ENCODE peak calls at places on chromosome 9, in nine cellular contexts. F is lung, B is esophagus muscularis mucosa, T is upper lobe of right lung, Y is MM.1S, L is right cardiac atrium, N is neural progenitor cell, A is colonic mucosa, H is thyroid gland. Q is an unnamed sample.

GRCh38 chr9:75169623-75170022 is 81.3 kb downstream of the OSTF1 start:
- DNase-seq in F (no peak), B (no peak), T (no peak), Y (no peak), L (no peak), N (no peak), A (no peak), H (no peak), Q (no peak)

GRCh38 chr9:65458465-65458864 is 173.5 kb upstream of the FOXD4L5 start:
- DNase-seq in F (no peak), B (no peak), T (no peak), Y (no peak), L (no peak), N (no peak), A (no peak), H (no peak), Q (no peak)

GRCh38 chr9:132910376-132910775 is 31.7 kb downstream of the SPACA9 start:
- DNase-seq in F (no peak), B (no peak), T (no peak), Y (no peak), L (no peak), N (no peak), A (no peak), H (no peak), Q (no peak)

GRCh38 chr9:12719431-12719830 is 26.2 kb downstream of the TYRP1 start:
- DNase-seq in F (no peak), B (no peak), T (no peak), Y (peak; percentile 32), L (no peak), N (peak; percentile 18), A (no peak), H (no peak), Q (no peak)

GRCh38 chr9:131661954-131662621 is 77.8 kb downstream of the RAPGEF1 start:
- DNase-seq in F (no peak), B (no peak), T (no peak), Y (no peak), L (no peak), N (no peak), A (no peak), H (no peak), Q (peak; percentile 46)

GRCh38 chr9:23590601-23591000 is 235.4 kb downstream of the ELAVL2 start:
- DNase-seq in F (no peak), B (no peak), T (no peak), Y (peak; percentile 52), L (no peak), N (no peak), A (no peak), H (no peak), Q (no peak)

GRCh38 chr9:32705059-32705458 is 69.6 kb upstream of the TAF1L start:
- DNase-seq in F (no peak), B (no peak), T (no peak), Y (no peak), L (no peak), N (no peak), A (no peak), H (no peak), Q (no peak)

GRCh38 chr9:127336086-127336485 is 60.9 kb upstream of the SLC2A8 start:
- DNase-seq in F (no peak), B (no peak), T (no peak), Y (no peak), L (no peak), N (no peak), A (no peak), H (no peak), Q (no peak)

GRCh38 chr9:2285411-2285810 is 270.3 kb downstream of the SMARCA2 start:
- DNase-seq in F (no peak), B (no peak), T (no peak), Y (no peak), L (no peak), N (no peak), A (no peak), H (no peak), Q (no peak)

GRCh38 chr9:92164490-92164889 is 49.3 kb upstream of the SPTLC1 start:
- DNase-seq in F (no peak), B (no peak), T (no peak), Y (no peak), L (no peak), N (no peak), A (no peak), H (no peak), Q (no peak)

GRCh38 chr9:33139421-33140228 is 27.5 kb downstream of the B4GALT1 start:
- DNase-seq in F (no peak), B (no peak), T (no peak), Y (no peak), L (peak; percentile 82), N (peak; percentile 25), A (peak; percentile 58), H (peak; percentile 94), Q (no peak)

GRCh38 chr9:5801739-5802113 is 31.2 kb downstream of the ERMP1 start:
- DNase-seq in F (no peak), B (no peak), T (no peak), Y (no peak), L (no peak), N (no peak), A (no peak), H (no peak), Q (no peak)

GRCh38 chr9:16593746-16594145 is 276.7 kb downstream of the BNC2 start:
- DNase-seq in F (no peak), B (no peak), T (no peak), Y (no peak), L (no peak), N (no peak), A (no peak), H (no peak), Q (no peak)

GRCh38 chr9:127129073-127129717 is 6.8 kb upstream of the ANGPTL2 start:
- DNase-seq in F (no peak), B (no peak), T (no peak), Y (no peak), L (no peak), N (no peak), A (no peak), H (no peak), Q (no peak)

DNA sequence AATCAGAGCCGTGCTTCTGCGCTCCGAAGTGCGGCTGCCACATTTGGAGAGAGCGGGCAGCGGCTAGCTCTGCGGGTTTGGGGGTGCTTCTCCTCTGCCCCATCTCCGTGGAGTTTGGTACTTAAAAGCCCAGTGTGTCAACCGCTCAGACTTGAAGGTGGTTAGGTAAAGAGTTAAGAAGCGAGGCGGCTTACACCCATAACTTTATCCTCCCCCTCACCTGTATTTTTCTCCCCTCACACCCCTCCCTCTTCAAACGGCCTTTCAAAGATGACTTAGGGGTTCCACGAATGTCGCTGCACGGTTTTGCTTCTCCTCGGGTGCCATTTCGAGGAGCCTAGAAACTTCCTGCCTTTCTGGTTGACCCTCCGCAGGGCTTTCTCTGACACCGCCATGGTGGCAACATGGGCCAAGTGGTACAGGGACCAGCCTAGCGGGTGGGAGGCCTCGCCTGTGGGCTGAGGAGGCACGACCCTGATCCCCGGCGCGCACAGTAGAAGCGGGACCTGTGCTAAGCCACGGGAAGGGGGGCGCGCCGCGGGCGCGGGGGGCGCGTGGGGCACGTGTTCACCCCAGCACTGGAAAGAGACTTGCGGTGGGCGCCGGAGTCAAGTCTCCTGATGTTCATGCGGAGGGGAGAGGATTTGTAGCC is 31.8 kb upstream of the NFIB start:
- DNase-seq in F (no peak), B (no peak), T (no peak), Y (no peak), L (peak; percentile 38), N (peak; percentile 70), A (no peak), H (no peak), Q (no peak)
- H3K27me3 ChIP-seq in F (no peaks in the 10 kb centered on the region), B (peaks cover 62% of the 10 kb centered on the region), T (peaks cover 50% of the 10 kb centered on the region), Y (no peaks in the 10 kb centered on the region), L (no peaks in the 10 kb centered on the region), N (peaks cover 100% of the 10 kb centered on the region), A (peaks cover 67% of the 10 kb centered on the region), H (peaks cover 12% of the 10 kb centered on the region), Q (peaks cover 39% of the 10 kb centered on the region)

DNA sequence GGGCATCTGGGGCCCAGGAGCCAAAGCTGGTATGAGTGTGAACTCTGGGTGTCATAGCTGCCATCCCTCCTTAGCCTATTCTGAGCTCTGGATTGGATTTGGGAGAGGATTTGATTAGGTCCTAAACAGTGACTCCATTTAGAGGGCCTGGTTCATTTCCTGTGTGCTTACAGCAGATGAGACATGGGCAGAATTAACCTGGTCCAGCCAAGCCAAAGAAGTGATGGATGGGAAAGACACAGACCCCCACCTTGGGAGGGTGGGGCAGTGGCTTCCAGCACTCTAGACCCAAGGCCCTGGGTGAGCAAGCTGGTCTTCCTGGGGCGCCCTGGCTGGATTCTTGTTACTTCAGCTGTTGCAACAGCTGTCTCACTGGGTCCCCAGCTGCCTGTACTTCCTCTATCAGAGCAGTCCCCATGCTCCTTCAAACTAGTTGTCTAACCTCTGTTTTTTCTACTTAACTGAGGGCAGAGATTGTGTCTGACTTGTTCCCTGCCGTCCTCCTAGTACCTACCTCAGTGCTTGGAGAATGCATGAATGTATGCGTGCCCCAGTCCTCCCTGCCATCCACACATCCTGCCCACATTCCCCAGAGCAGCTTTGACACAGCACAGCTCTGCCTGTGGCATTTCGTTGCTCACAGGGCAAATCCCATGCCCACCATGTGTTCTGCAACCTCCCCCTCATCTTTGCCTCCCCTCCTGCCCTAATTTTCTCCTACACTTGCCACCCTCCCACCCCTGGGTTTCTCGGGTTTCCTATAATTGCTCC is 115.9 kb downstream of the RGS3 start:
- DNase-seq in F (no peak), B (no peak), T (no peak), Y (peak; percentile 42), L (peak; percentile 59), N (no peak), A (no peak), H (no peak), Q (no peak)
- H3K4me3 ChIP-seq in F (no peak overlapping the region), B (no peak overlapping the region), T (no peak overlapping the region), Y (no peak overlapping the region), L (no peak overlapping the region), N (no peak overlapping the region), A (no peak overlapping the region), H (no peak overlapping the region), Q (peak overlapping the region; percentile 26)

DNA sequence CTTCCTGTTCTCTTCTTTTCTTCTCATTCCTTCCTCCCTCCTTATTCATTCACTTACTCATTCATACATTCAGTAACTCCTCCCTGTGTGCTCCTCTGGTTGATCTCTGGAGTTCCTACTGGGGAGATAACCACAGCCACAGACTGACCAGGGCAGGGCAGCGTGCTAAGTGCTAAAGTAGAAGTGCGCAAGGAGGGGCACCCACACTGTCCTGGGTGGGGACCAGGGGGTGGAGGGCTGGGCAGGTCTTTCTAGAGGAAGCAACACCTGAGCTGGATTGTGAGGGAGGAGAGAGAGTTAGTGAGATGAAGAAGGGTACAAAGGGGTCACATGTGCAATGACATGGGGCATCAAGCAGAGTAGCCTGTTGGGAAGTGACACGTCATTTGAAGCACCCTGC is 13.8 kb downstream of the ENHO start:
- DNase-seq in F (no peak), B (no peak), T (no peak), Y (no peak), L (no peak), N (no peak), A (no peak), H (no peak), Q (no peak)
- H3K27me3 ChIP-seq in F (no peaks in the 10 kb centered on the region), B (no peaks in the 10 kb centered on the region), T (no peaks in the 10 kb centered on the region), Y (peaks cover 9% of the 10 kb centered on the region), L (no peaks in the 10 kb centered on the region), N (no peaks in the 10 kb centered on the region), A (no peaks in the 10 kb centered on the region), H (no peaks in the 10 kb centered on the region), Q (no peaks in the 10 kb centered on the region)

DNA sequence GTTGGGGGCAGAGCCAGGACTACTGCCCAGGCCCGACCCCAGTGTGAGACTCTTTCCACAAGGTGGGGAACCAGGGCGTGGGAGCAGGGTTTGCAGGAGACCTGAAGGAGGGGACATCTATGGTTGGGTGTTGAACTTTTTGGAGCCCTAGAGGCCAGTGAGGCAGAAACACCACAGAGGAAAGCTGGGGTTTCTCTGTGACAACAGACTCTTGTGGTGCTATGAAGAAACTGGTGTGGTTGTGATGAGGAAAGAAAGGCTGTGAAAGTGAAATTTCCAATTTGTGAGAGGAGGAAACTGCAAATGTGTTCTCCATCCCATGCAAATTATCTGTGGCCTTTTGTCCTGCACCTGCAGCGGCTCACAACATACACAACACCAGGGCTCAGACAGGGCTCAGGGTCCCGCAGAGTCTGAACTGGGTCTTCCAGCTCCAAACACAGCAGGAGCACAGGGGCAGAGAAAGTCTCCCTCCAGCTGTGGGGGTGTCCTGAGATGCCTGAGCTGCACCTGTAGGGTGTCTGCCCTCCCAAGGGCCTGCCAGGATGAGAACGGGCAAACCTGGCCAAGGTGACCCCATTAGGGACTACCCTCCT is 51.4 kb upstream of the GRHPR start:
- DNase-seq in F (no peak), B (no peak), T (no peak), Y (peak; percentile 76), L (no peak), N (no peak), A (no peak), H (no peak), Q (no peak)
- H3K4me3 ChIP-seq in F (no peak overlapping the region), B (no peak overlapping the region), T (no peak overlapping the region), Y (no peak overlapping the region), L (no peak overlapping the region), N (no peak overlapping the region), A (no peak overlapping the region), H (no peak overlapping the region), Q (no peak overlapping the region)